ENCODE peak calls at places on chromosomes 6 and 20, in four cellular contexts. V is CD4-positive, CD25-positive, alpha-beta regulatory T cell; F is AG10803; I is naive thymus-derived CD4-positive, alpha-beta T cell. K is an unnamed sample.

GRCh38 chr6:32968093-32968769 is at the start of gene BRD2:
- DNase-seq in V (peak; percentile 95), F (peak; percentile 95), I (peak; percentile 97), K (peak; percentile 90)

GRCh38 chr6:154916857-154917256 is 78.3 kb upstream of the TIAM2 start:
- DNase-seq in V (no peak), F (no peak), I (no peak), K (no peak)

GRCh38 chr6:151993364-151993763 is 185.9 kb downstream of the ESR1 start:
- DNase-seq in V (no peak), F (no peak), I (no peak), K (no peak)

GRCh38 chr6:81769834-81770233 is 17.4 kb upstream of the TENT5A start:
- DNase-seq in V (no peak), F (peak; percentile 47), I (no peak), K (peak; percentile 58)

GRCh38 chr20:12414446-12415274 is 497.0 kb downstream of the BTBD3 start:
- DNase-seq in V (no peak), F (no peak), I (no peak), K (no peak)

GRCh38 chr6:37684801-37685200 is 12.9 kb downstream of the MDGA1 start:
- DNase-seq in V (no peak), F (no peak), I (no peak), K (no peak)

GRCh38 chr6:111952326-111952725 is 79.1 kb upstream of the FYN start:
- DNase-seq in V (no peak), F (no peak), I (no peak), K (peak; percentile 23)

GRCh38 chr20:3803854-3804253 is 7.7 kb downstream of the CDC25B start:
- DNase-seq in V (no peak), F (no peak), I (no peak), K (no peak)

GRCh38 chr20:40664891-40665290 is 24.1 kb downstream of the MAFB start:
- DNase-seq in V (no peak), F (no peak), I (no peak), K (no peak)

GRCh38 chr20:41443667-41444066 is 77.0 kb upstream of the EMILIN3 start:
- DNase-seq in V (no peak), F (no peak), I (no peak), K (no peak)

GRCh38 chr6:85544776-85545175 is 48.9 kb downstream of the SNX14 start:
- DNase-seq in V (no peak), F (peak; percentile 58), I (no peak), K (no peak)

GRCh38 chr6:10541591-10541990 is 20.4 kb downstream of the GCNT2 start:
- DNase-seq in V (no peak), F (no peak), I (no peak), K (no peak)

GRCh38 chr6:7914991-7915789 is 4.6 kb upstream of the TXNDC5 start:
- DNase-seq in V (no peak), F (peak; percentile 98), I (no peak), K (peak; percentile 92)

GRCh38 chr6:81148726-81149125 is 603.8 kb downstream of the TENT5A start:
- DNase-seq in V (no peak), F (peak; percentile 27), I (no peak), K (no peak)

GRCh38 chr6:107820571-107821261 is 3.4 kb downstream of the SCML4 start:
- DNase-seq in V (no peak), F (peak; percentile 17), I (peak; percentile 38), K (no peak)

GRCh38 chr20:64247970-64248841 is 7.3 kb upstream of the PCMTD2 start:
- DNase-seq in V (no peak), F (no peak), I (no peak), K (no peak)

GRCh38 chr6:193773-194310 is 98.4 kb upstream of the DUSP22 start:
- DNase-seq in V (no peak), F (no peak), I (no peak), K (no peak)

GRCh38 chr6:30411515-30412207 is 66.7 kb downstream of the RPP21 start:
- DNase-seq in V (peak; percentile 44), F (peak; percentile 43), I (peak; percentile 26), K (peak; percentile 11)

GRCh38 chr6:134299236-134299635 is 18.7 kb downstream of the SGK1 start:
- DNase-seq in V (no peak), F (peak; percentile 9), I (no peak), K (peak; percentile 30)

GRCh38 chr6:134267917-134268361 is 50.0 kb downstream of the SGK1 start:
- DNase-seq in V (no peak), F (no peak), I (no peak), K (no peak)

GRCh38 chr6:116392158-116393032 is 21.6 kb downstream of the DSE start:
- DNase-seq in V (peak; percentile 8), F (no peak), I (no peak), K (no peak)

GRCh38 chr6:149857541-149857940 is 6.6 kb downstream of the LRP11 start:
- DNase-seq in V (no peak), F (no peak), I (no peak), K (no peak)
- H3K4me3 ChIP-seq in V (no peak overlapping the region), F (no peak overlapping the region), I (no peak overlapping the region), K (no peak overlapping the region)

GRCh38 chr20:63178445-63178818 is 37.5 kb downstream of the YTHDF1 start:
- DNase-seq in V (no peak), F (no peak), I (no peak), K (no peak)

GRCh38 chr20:63179876-63180275 is 36.1 kb downstream of the YTHDF1 start:
- DNase-seq in V (no peak), F (no peak), I (no peak), K (no peak)

GRCh38 chr20:63177785-63178444 is 38.0 kb downstream of the YTHDF1 start:
- DNase-seq in V (no peak), F (no peak), I (no peak), K (no peak)

GRCh38 chr20:63180541-63181185 is 35.3 kb downstream of the YTHDF1 start:
- DNase-seq in V (no peak), F (no peak), I (no peak), K (no peak)

GRCh38 chr20:63178889-63179751 is 36.8 kb downstream of the YTHDF1 start:
- DNase-seq in V (peak; percentile 41), F (no peak), I (peak; percentile 48), K (no peak)
- H3K4me3 ChIP-seq in V (no peak overlapping the region), F (no peak overlapping the region), I (peak overlapping the region; percentile 33), K (no peak overlapping the region)

DNA sequence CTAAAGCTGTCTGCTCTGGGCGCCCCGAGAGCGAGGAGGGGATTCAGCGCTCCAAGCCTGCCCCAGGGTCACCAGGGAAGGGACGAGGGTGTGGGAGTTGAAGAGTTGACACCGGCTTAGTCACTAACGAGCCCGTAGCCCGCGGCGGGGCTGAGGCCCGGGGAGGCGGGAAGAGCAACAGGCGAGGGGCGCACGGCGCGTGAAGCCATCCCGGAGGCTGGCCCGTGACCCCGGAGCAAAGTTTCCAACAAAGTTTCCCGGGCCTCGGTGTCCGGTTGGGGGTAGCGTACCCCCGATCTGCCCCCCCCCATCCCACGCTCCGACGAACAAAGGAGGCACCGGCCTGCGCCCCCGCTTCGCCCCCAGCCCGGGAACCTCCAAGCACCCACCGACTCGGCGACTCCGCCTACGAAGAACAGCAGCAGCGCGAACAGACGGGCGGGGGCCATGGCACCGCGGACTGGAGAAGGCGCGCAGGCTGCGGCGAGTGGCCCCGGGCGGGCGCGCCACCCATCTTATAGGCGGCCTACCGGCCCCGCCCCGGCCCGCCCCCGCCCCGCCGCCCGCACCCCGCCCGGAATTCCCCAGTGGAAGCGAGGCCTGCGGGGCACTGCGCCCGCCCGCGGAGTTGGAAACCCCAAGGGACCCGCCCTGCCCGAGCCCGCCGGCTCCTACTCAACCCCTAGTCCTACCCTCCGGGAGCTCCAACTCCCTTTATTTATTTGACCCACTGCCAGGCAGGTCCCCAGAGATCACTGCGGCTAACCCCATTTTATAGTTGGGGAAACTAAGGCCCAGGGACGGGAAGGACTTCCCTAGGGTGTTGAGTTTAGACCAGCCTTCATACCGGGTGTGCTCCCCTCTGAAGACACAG is at the start of gene SDC4:
- DNase-seq in V (peak; percentile 61), F (peak; percentile 66), I (no peak), K (no peak)
- H3K4me3 ChIP-seq in V (peak within 1 kb of the TSS; percentile 80), F (peak within 1 kb of the TSS; percentile 97), I (peak within 1 kb of the TSS; percentile 54), K (peak within 1 kb of the TSS; percentile 88)

GRCh38 chr6:6244624-6245023 is 75.8 kb downstream of the F13A1 start:
- DNase-seq in V (no peak), F (no peak), I (no peak), K (no peak)
- H3K4me3 ChIP-seq in V (no peak overlapping the region), F (no peak overlapping the region), I (no peak overlapping the region), K (no peak overlapping the region)

GRCh38 chr6:143559101-143559500 is 47.6 kb upstream of the FUCA2 start:
- DNase-seq in V (no peak), F (peak; percentile 34), I (no peak), K (no peak)
- H3K4me3 ChIP-seq in V (no peak overlapping the region), F (no peak overlapping the region), I (no peak overlapping the region), K (no peak overlapping the region)

DNA sequence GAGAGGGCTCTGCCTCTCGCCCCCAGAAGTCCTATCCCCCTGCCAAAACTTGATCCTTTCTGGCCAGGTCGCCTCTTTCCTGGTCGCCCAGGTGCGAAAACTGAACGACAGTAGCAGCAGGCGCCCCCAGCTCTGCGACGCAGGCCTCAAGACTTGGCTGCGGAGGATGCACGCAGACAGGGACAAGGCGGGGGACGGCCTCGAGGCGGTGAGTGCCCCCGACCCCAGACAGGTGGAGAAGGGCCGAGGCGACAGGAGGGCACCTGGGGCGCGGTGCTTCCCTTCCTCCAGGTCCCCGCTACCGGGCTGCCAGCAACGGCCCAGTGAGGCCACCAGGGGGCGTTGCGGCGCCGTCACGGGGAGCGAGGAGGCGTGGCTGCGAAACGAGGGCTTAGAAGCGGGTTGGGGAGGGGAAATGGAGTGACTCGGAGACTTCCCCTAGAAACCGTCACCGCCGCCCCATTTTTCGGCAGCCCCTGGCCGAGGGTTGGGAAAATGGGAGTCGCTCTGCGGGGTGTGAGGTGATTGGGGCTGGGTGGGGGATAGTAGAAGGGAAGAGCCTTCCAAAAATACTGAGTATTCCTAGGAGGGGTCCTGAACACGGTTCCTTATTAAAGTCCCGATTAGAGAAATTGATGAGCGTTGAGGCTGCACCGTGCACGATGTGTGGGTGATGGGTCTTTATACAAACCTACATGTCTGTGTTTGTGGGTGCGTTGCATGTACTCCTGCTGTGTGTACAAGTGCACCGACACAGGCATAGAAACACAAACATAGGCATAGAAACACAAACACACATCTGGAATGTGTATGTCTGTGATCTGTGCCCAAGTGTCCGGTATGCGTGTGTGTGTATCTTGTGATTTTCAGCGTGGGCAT is 44.6 kb downstream of the ARHGAP40 start:
- DNase-seq in V (peak; percentile 82), F (peak; percentile 46), I (peak; percentile 82), K (peak; percentile 13)
- H3K4me3 ChIP-seq in V (peak overlapping the region; percentile 52), F (peak overlapping the region; percentile 12), I (peak overlapping the region; percentile 46), K (peak overlapping the region; percentile 29)

DNA sequence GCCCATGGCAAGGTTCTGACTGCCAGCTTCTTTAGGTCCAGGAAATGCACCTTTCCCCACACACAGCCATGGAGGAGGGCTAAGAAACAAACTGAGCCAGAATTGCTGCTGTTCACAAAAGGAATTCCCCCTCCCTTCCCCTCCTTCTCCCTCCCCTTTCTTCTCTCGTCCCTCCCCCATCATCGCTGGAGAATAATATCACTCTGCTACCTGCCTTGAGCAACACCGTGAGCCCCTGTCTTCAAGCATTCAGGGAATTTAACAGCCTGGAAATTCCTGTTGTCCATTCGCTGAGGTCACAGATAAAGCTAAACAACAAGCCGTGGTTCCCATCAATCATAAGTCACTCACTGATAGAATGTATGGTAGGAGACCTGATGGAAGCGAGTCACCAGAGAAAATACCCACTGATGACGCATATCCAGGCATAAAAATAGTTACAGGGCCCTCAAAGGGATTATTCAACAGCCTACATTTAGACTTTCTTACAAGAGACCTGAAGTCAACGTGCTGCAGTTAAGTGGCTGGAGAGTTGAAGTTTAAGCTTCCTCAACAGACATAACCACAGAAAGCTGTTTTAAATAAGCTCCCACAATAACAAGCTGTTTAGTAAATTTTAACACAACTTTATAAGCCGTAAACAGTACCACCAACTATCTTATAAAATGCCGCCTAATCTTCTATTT is 59.7 kb downstream of the HIVEP2 start:
- DNase-seq in V (peak; percentile 62), F (peak; percentile 93), I (peak; percentile 84), K (peak; percentile 96)
- H3K4me3 ChIP-seq in V (peak overlapping the region; percentile 95), F (peak overlapping the region; percentile 52), I (peak overlapping the region; percentile 44), K (peak overlapping the region; percentile 44)